ENCODE peak calls at places on chromosomes 4 and X, in six cellular contexts. One of them, this sample, is unnamed.

GRCh38 chr4:2511645-2512131 is 24.8 kb upstream of the FAM193A start:
- DNase-seq in cardiac muscle cell: no peak
- DNase-seq in Daoy: no peak
- DNase-seq in RCC 7860: no peak
- DNase-seq in GM23338: no peak
- DNase-seq in stimulated activated CD4-positive, alpha-beta T cell treated with anti-CD3 and anti-CD28 coated beads, Interleukin-1b, Interleukin-23, amount 100 ng/mL, for 24 hours: no peak
- DNase-seq in this sample: no peak

GRCh38 chr4:11720292-11720691 is 291.6 kb upstream of the HS3ST1 start:
- DNase-seq in cardiac muscle cell: peak
- DNase-seq in Daoy: no peak
- DNase-seq in RCC 7860: peak
- DNase-seq in GM23338: peak
- DNase-seq in stimulated activated CD4-positive, alpha-beta T cell treated with anti-CD3 and anti-CD28 coated beads, Interleukin-1b, Interleukin-23, amount 100 ng/mL, for 24 hours: no peak
- DNase-seq in this sample: peak

GRCh38 chrX:41033299-41033698 is 51.9 kb upstream of the USP9X start:
- DNase-seq in cardiac muscle cell: no peak
- DNase-seq in Daoy: no peak
- DNase-seq in RCC 7860: no peak
- DNase-seq in GM23338: peak
- DNase-seq in stimulated activated CD4-positive, alpha-beta T cell treated with anti-CD3 and anti-CD28 coated beads, Interleukin-1b, Interleukin-23, amount 100 ng/mL, for 24 hours: no peak
- DNase-seq in this sample: no peak

GRCh38 chr4:124262211-124263179 is 450.0 kb downstream of the ANKRD50 start:
- DNase-seq in cardiac muscle cell: peak
- DNase-seq in Daoy: peak
- DNase-seq in RCC 7860: peak
- DNase-seq in GM23338: peak
- DNase-seq in stimulated activated CD4-positive, alpha-beta T cell treated with anti-CD3 and anti-CD28 coated beads, Interleukin-1b, Interleukin-23, amount 100 ng/mL, for 24 hours: peak
- DNase-seq in this sample: peak

GRCh38 chrX:37371578-37371981 is 22.4 kb downstream of the PRRG1 start:
- DNase-seq in cardiac muscle cell: no peak
- DNase-seq in Daoy: peak
- DNase-seq in RCC 7860: no peak
- DNase-seq in GM23338: no peak
- DNase-seq in stimulated activated CD4-positive, alpha-beta T cell treated with anti-CD3 and anti-CD28 coated beads, Interleukin-1b, Interleukin-23, amount 100 ng/mL, for 24 hours: no peak
- DNase-seq in this sample: no peak

GRCh38 chrX:6968231-6968630 is 179.3 kb upstream of the STS start:
- DNase-seq in cardiac muscle cell: no peak
- DNase-seq in Daoy: no peak
- DNase-seq in RCC 7860: no peak
- DNase-seq in GM23338: no peak
- DNase-seq in stimulated activated CD4-positive, alpha-beta T cell treated with anti-CD3 and anti-CD28 coated beads, Interleukin-1b, Interleukin-23, amount 100 ng/mL, for 24 hours: no peak
- DNase-seq in this sample: no peak

GRCh38 chrX:56763556-56764152 is 34.6 kb downstream of the NBDY start:
- DNase-seq in cardiac muscle cell: no peak
- DNase-seq in Daoy: no peak
- DNase-seq in RCC 7860: no peak
- DNase-seq in GM23338: peak
- DNase-seq in stimulated activated CD4-positive, alpha-beta T cell treated with anti-CD3 and anti-CD28 coated beads, Interleukin-1b, Interleukin-23, amount 100 ng/mL, for 24 hours: no peak
- DNase-seq in this sample: no peak

GRCh38 chr4:4854649-4855292 is 4.7 kb upstream of the MSX1 start:
- DNase-seq in cardiac muscle cell: no peak
- DNase-seq in Daoy: no peak
- DNase-seq in RCC 7860: no peak
- DNase-seq in GM23338: peak
- DNase-seq in stimulated activated CD4-positive, alpha-beta T cell treated with anti-CD3 and anti-CD28 coated beads, Interleukin-1b, Interleukin-23, amount 100 ng/mL, for 24 hours: no peak
- DNase-seq in this sample: no peak

GRCh38 chrX:17608898-17609297 is 128.4 kb upstream of the SCML1 start:
- DNase-seq in cardiac muscle cell: no peak
- DNase-seq in Daoy: no peak
- DNase-seq in RCC 7860: no peak
- DNase-seq in GM23338: no peak
- DNase-seq in stimulated activated CD4-positive, alpha-beta T cell treated with anti-CD3 and anti-CD28 coated beads, Interleukin-1b, Interleukin-23, amount 100 ng/mL, for 24 hours: no peak
- DNase-seq in this sample: no peak

GRCh38 chrX:118847676-118848075 is 24.1 kb downstream of the ZCCHC12 start:
- DNase-seq in cardiac muscle cell: peak
- DNase-seq in Daoy: peak
- DNase-seq in RCC 7860: peak
- DNase-seq in GM23338: peak
- DNase-seq in stimulated activated CD4-positive, alpha-beta T cell treated with anti-CD3 and anti-CD28 coated beads, Interleukin-1b, Interleukin-23, amount 100 ng/mL, for 24 hours: no peak
- DNase-seq in this sample: no peak

GRCh38 chr4:57442834-57443291 is 332.7 kb upstream of the IGFBP7 start:
- DNase-seq in cardiac muscle cell: peak
- DNase-seq in Daoy: no peak
- DNase-seq in RCC 7860: peak
- DNase-seq in GM23338: peak
- DNase-seq in stimulated activated CD4-positive, alpha-beta T cell treated with anti-CD3 and anti-CD28 coated beads, Interleukin-1b, Interleukin-23, amount 100 ng/mL, for 24 hours: no peak
- DNase-seq in this sample: no peak

GRCh38 chr4:16757080-16757521 is 141.3 kb downstream of the LDB2 start:
- DNase-seq in cardiac muscle cell: no peak
- DNase-seq in Daoy: no peak
- DNase-seq in RCC 7860: no peak
- DNase-seq in GM23338: no peak
- DNase-seq in stimulated activated CD4-positive, alpha-beta T cell treated with anti-CD3 and anti-CD28 coated beads, Interleukin-1b, Interleukin-23, amount 100 ng/mL, for 24 hours: no peak
- DNase-seq in this sample: no peak

GRCh38 chrX:65697915-65698796 is 30.7 kb downstream of the MSN start:
- DNase-seq in cardiac muscle cell: no peak
- DNase-seq in Daoy: peak
- DNase-seq in RCC 7860: peak
- DNase-seq in GM23338: peak
- DNase-seq in stimulated activated CD4-positive, alpha-beta T cell treated with anti-CD3 and anti-CD28 coated beads, Interleukin-1b, Interleukin-23, amount 100 ng/mL, for 24 hours: peak
- DNase-seq in this sample: no peak

GRCh38 chr4:140315032-140315826 is 58.2 kb upstream of the SCOC start:
- DNase-seq in cardiac muscle cell: no peak
- DNase-seq in Daoy: no peak
- DNase-seq in RCC 7860: no peak
- DNase-seq in GM23338: no peak
- DNase-seq in stimulated activated CD4-positive, alpha-beta T cell treated with anti-CD3 and anti-CD28 coated beads, Interleukin-1b, Interleukin-23, amount 100 ng/mL, for 24 hours: no peak
- DNase-seq in this sample: no peak